ENCODE peak calls at places on chromosomes 16 and 17, in six cellular contexts. One of them, this sample, is unnamed.

GRCh38 chr17:60676758-60677307 is 818 bp upstream of the BCAS3 start:
- DNase-seq in dorsolateral prefrontal cortex: no peak
- DNase-seq in HepG2: no peak
- DNase-seq in lung: no peak
- DNase-seq in breast epithelium: no peak
- DNase-seq in thyroid gland: no peak
- DNase-seq in this sample: no peak

GRCh38 chr17:77036841-77037381 is 103.9 kb upstream of the SEC14L1 start:
- DNase-seq in HepG2: no peak
- DNase-seq in lung: no peak
- DNase-seq in thyroid gland: peak; percentile 6
- DNase-seq in breast epithelium: no peak
- DNase-seq in dorsolateral prefrontal cortex: peak; percentile 73
- DNase-seq in this sample: no peak

GRCh38 chr17:39650121-39650579 is 13.2 kb downstream of the STARD3 start:
- DNase-seq in thyroid gland: no peak
- DNase-seq in breast epithelium: no peak
- DNase-seq in dorsolateral prefrontal cortex: no peak
- DNase-seq in HepG2: no peak
- DNase-seq in lung: no peak
- DNase-seq in this sample: no peak

GRCh38 chr17:39229274-39229913 is 3.6 kb upstream of the STAC2 start:
- DNase-seq in thyroid gland: no peak
- DNase-seq in HepG2: no peak
- DNase-seq in lung: no peak
- DNase-seq in dorsolateral prefrontal cortex: no peak
- DNase-seq in breast epithelium: no peak
- DNase-seq in this sample: no peak

GRCh38 chr17:27345141-27345904 is 51.4 kb downstream of the WSB1 start:
- DNase-seq in thyroid gland: peak; percentile 55
- DNase-seq in HepG2: no peak
- DNase-seq in breast epithelium: no peak
- DNase-seq in dorsolateral prefrontal cortex: no peak
- DNase-seq in lung: no peak
- DNase-seq in this sample: no peak

GRCh38 chr16:67430504-67431076 is 331 bp upstream of the HSD11B2 start:
- DNase-seq in dorsolateral prefrontal cortex: no peak
- DNase-seq in thyroid gland: peak; percentile 76
- DNase-seq in breast epithelium: no peak
- DNase-seq in lung: no peak
- DNase-seq in HepG2: peak; percentile 77
- DNase-seq in this sample: no peak

GRCh38 chr17:32491371-32492280 is 4.8 kb downstream of the CDK5R1 start:
- DNase-seq in breast epithelium: no peak
- DNase-seq in HepG2: no peak
- DNase-seq in lung: no peak
- DNase-seq in dorsolateral prefrontal cortex: no peak
- DNase-seq in thyroid gland: no peak
- DNase-seq in this sample: no peak

GRCh38 chr16:67084345-67085028 is 25.3 kb upstream of the PHAF1 start:
- DNase-seq in thyroid gland: no peak
- DNase-seq in lung: no peak
- DNase-seq in breast epithelium: no peak
- DNase-seq in HepG2: peak; percentile 56
- DNase-seq in dorsolateral prefrontal cortex: no peak
- DNase-seq in this sample: no peak

GRCh38 chr17:80187493-80187892 is 17.7 kb downstream of the CARD14 start:
- DNase-seq in lung: peak; percentile 51
- DNase-seq in HepG2: no peak
- DNase-seq in breast epithelium: peak; percentile 70
- DNase-seq in thyroid gland: no peak
- DNase-seq in dorsolateral prefrontal cortex: no peak
- DNase-seq in this sample: peak; percentile 71

GRCh38 chr17:49748791-49749190 is 15.1 kb downstream of the FAM117A start:
- DNase-seq in HepG2: no peak
- DNase-seq in breast epithelium: no peak
- DNase-seq in dorsolateral prefrontal cortex: no peak
- DNase-seq in thyroid gland: no peak
- DNase-seq in lung: no peak
- DNase-seq in this sample: no peak

GRCh38 chr16:19486744-19487325 is 35.1 kb downstream of the GDE1 start:
- DNase-seq in dorsolateral prefrontal cortex: no peak
- DNase-seq in lung: no peak
- DNase-seq in thyroid gland: no peak
- DNase-seq in HepG2: no peak
- DNase-seq in breast epithelium: no peak
- DNase-seq in this sample: no peak

GRCh38 chr16:69833791-69834282 is 71.7 kb downstream of the WWP2 start:
- DNase-seq in dorsolateral prefrontal cortex: no peak
- DNase-seq in lung: peak; percentile 43
- DNase-seq in HepG2: peak; percentile 53
- DNase-seq in thyroid gland: peak; percentile 93
- DNase-seq in breast epithelium: no peak
- DNase-seq in this sample: no peak

GRCh38 chr17:69672924-69673323 is 258.4 kb downstream of the MAP2K6 start:
- DNase-seq in thyroid gland: no peak
- DNase-seq in breast epithelium: no peak
- DNase-seq in HepG2: no peak
- DNase-seq in lung: no peak
- DNase-seq in dorsolateral prefrontal cortex: no peak
- DNase-seq in this sample: no peak

GRCh38 chr17:69679839-69680238 is 265.3 kb downstream of the MAP2K6 start:
- DNase-seq in breast epithelium: no peak
- DNase-seq in HepG2: no peak
- DNase-seq in thyroid gland: no peak
- DNase-seq in dorsolateral prefrontal cortex: no peak
- DNase-seq in lung: no peak
- DNase-seq in this sample: no peak

GRCh38 chr17:69677130-69677529 is 262.6 kb downstream of the MAP2K6 start:
- DNase-seq in HepG2: no peak
- DNase-seq in breast epithelium: no peak
- DNase-seq in lung: no peak
- DNase-seq in dorsolateral prefrontal cortex: no peak
- DNase-seq in thyroid gland: no peak
- DNase-seq in this sample: no peak
- TF ChIP-seq CTCF in HepG2: no peak
- TF ChIP-seq CTCF in breast epithelium: no peak
- TF ChIP-seq CTCF in lung: no peak
- TF ChIP-seq CTCF in dorsolateral prefrontal cortex: peak; percentile 49
- TF ChIP-seq CTCF in thyroid gland: no peak
- TF ChIP-seq CTCF in this sample: no peak

GRCh38 chr16:87878704-87879103 is 9.4 kb upstream of the SLC7A5 start:
- DNase-seq in breast epithelium: no peak
- DNase-seq in thyroid gland: no peak
- DNase-seq in HepG2: peak; percentile 66
- DNase-seq in dorsolateral prefrontal cortex: no peak
- DNase-seq in lung: no peak
- DNase-seq in this sample: no peak

GRCh38 chr16:87880117-87880696 is 10.9 kb upstream of the SLC7A5 start:
- DNase-seq in HepG2: no peak
- DNase-seq in breast epithelium: no peak
- DNase-seq in thyroid gland: no peak
- DNase-seq in dorsolateral prefrontal cortex: no peak
- DNase-seq in lung: no peak
- DNase-seq in this sample: no peak

GRCh38 chr16:87877942-87878507 is 8.7 kb upstream of the SLC7A5 start:
- DNase-seq in dorsolateral prefrontal cortex: no peak
- DNase-seq in thyroid gland: no peak
- DNase-seq in breast epithelium: no peak
- DNase-seq in HepG2: no peak
- DNase-seq in lung: no peak
- DNase-seq in this sample: no peak

DNA sequence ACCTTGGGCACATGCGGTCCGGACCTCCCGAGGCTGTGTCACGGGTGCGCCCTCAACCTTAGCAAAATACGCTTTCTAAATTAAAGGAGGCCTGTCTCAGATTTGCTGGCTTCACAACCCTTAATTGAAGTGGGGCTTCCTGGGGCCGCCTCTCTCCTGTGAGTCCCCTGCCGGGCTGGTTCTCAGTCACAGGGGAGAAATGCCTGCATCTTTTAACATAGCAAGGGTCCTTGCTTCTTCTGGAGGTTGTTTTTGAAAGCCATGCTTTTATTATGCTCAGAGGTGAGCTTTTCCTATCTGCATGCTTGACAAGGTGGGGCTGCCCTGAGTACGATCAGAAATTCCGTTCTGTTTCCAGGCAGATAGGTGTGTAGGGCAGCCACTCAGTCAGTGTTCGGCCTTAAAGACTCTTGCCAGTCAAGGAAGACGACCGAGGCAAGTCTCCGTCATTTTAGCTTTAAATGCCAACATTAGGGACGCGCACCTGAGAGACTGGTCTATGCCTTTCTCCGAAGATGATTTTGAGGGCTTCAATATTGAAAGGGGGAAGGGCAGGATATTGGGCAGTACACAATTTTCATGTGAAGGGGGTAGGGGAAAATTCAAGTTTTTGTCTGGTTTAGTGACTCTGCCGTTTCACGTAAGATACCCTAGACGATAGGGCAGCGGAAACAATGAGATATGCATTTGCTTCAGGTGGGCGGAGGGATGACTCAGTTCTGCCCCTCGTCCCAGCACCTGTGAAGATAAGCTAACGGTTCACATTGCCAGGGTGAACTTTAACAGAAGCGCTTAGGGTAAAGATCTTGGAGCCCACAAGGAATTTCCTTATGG is 5.5 kb upstream of the SLC7A5 start:
- DNase-seq in HepG2: no peak
- DNase-seq in dorsolateral prefrontal cortex: no peak
- DNase-seq in breast epithelium: no peak
- DNase-seq in thyroid gland: no peak
- DNase-seq in lung: no peak
- DNase-seq in this sample: no peak
- H3K4me3 ChIP-seq in HepG2: no peak overlapping the region
- H3K4me3 ChIP-seq in dorsolateral prefrontal cortex: no peak overlapping the region
- H3K4me3 ChIP-seq in breast epithelium: no peak overlapping the region
- H3K4me3 ChIP-seq in thyroid gland: no peak overlapping the region
- H3K4me3 ChIP-seq in lung: no peak overlapping the region
- H3K4me3 ChIP-seq in this sample: no peak overlapping the region

DNA sequence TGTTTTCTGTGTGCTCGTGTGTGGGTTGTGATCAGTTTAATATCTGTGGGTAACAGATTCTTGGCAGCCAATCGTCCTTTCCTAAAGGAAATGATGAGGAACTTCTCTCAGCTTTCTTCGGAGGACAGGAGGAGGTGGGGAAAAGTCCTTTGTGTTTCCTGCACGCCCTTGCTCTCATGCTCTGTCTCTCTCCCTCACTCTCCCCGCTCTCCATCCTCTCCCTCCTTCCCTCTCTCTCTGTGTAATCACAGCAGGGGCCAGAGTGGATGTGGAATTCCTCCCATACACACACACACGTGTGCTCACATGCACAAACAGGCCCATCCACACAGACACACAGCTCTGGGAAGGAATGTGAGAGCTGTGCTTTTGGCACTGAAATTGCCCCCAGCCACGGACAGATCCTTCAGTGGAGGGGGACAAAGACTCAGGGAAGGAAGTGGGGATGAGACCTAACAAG is 83.6 kb upstream of the PLCG2 start:
- DNase-seq in breast epithelium: no peak
- DNase-seq in thyroid gland: peak; percentile 23
- DNase-seq in lung: no peak
- DNase-seq in dorsolateral prefrontal cortex: no peak
- DNase-seq in HepG2: no peak
- DNase-seq in this sample: no peak
- H3K27ac ChIP-seq in breast epithelium: peak overlapping the region; percentile 72
- H3K27ac ChIP-seq in thyroid gland: peak overlapping the region; percentile 80
- H3K27ac ChIP-seq in lung: peak overlapping the region; percentile 62
- H3K27ac ChIP-seq in dorsolateral prefrontal cortex: no peak overlapping the region
- H3K27ac ChIP-seq in HepG2: no peak overlapping the region
- H3K27ac ChIP-seq in this sample: peak overlapping the region; percentile 72

DNA sequence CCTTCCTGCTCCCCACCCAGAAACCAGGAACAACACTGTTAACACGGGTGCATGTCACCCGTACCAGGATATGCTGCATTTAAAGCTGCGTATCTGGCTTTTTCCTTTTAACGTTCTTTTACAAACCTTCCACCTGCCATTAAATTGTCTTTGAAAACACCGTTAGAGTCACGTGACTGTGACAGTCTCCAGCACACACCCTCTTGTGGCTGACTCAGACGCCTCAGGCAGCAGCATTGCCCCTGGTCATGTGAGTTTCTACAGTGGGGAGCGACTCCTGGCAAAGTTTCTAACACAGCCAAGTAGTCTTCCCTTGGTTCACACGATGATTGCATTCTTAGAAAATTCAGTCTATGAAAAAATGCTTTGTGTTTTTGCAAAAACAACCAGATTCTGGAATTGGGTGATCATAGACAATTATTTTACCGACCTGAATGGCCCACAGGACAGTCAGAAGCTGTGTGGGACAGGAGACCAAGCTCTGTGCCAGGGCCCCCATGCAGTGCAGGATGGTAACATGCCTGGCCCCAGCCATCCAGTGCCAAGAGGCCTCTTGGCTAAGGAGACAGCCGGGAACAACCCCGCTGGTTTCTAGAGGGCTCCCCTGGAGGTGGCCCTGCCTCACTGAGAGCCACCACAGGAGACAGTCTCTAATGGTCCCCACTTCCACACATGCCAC is 199.1 kb downstream of the KATNIP start:
- DNase-seq in lung: no peak
- DNase-seq in thyroid gland: peak; percentile 87
- DNase-seq in HepG2: peak; percentile 25
- DNase-seq in dorsolateral prefrontal cortex: no peak
- DNase-seq in breast epithelium: no peak
- DNase-seq in this sample: peak; percentile 30
- TF ChIP-seq CTCF in lung: no peak
- TF ChIP-seq CTCF in thyroid gland: peak; percentile 51
- TF ChIP-seq CTCF in HepG2: peak; percentile 22
- TF ChIP-seq CTCF in dorsolateral prefrontal cortex: peak; percentile 73
- TF ChIP-seq CTCF in breast epithelium: no peak
- TF ChIP-seq CTCF in this sample: peak; percentile 19

This sample was measured in uterus.